ENCODE peak calls at places on chromosome 14, in five cellular contexts. One of them, this sample, is unnamed. For H3K27me3, the result is how much of the 10 kb centered on the place peaks cover.

GRCh38 chr14:104249092-104249491 is 110.7 kb downstream of the KIF26A start:
- DNase-seq in CD4-positive, CD25-positive, alpha-beta regulatory T cell: no peak
- DNase-seq in prostate gland: no peak
- DNase-seq in pancreas: no peak
- DNase-seq in CD4-positive, alpha-beta T cell: no peak
- DNase-seq in this sample: no peak

GRCh38 chr14:63981569-63981968 is 128.8 kb downstream of the SYNE2 start:
- DNase-seq in CD4-positive, CD25-positive, alpha-beta regulatory T cell: no peak
- DNase-seq in prostate gland: no peak
- DNase-seq in pancreas: no peak
- DNase-seq in CD4-positive, alpha-beta T cell: no peak
- DNase-seq in this sample: no peak

GRCh38 chr14:92026548-92027190 is 13.2 kb downstream of the TRIP11 start:
- DNase-seq in CD4-positive, CD25-positive, alpha-beta regulatory T cell: no peak
- DNase-seq in prostate gland: no peak
- DNase-seq in pancreas: no peak
- DNase-seq in CD4-positive, alpha-beta T cell: no peak
- DNase-seq in this sample: no peak

GRCh38 chr14:22407033-22407432 is 182.0 kb downstream of the DAD1 start:
- DNase-seq in CD4-positive, CD25-positive, alpha-beta regulatory T cell: no peak
- DNase-seq in prostate gland: no peak
- DNase-seq in pancreas: no peak
- DNase-seq in CD4-positive, alpha-beta T cell: no peak
- DNase-seq in this sample: no peak

GRCh38 chr14:100066984-100067383 is 1.8 kb downstream of the EVL start:
- DNase-seq in CD4-positive, CD25-positive, alpha-beta regulatory T cell: no peak
- DNase-seq in prostate gland: no peak
- DNase-seq in pancreas: no peak
- DNase-seq in CD4-positive, alpha-beta T cell: no peak
- DNase-seq in this sample: no peak

GRCh38 chr14:79229383-79229875 is 981.9 kb downstream of the DIO2 start:
- DNase-seq in CD4-positive, CD25-positive, alpha-beta regulatory T cell: no peak
- DNase-seq in prostate gland: no peak
- DNase-seq in pancreas: no peak
- DNase-seq in CD4-positive, alpha-beta T cell: no peak
- DNase-seq in this sample: no peak

GRCh38 chr14:101372894-101373640 is 188.2 kb upstream of the DIO3 start:
- DNase-seq in CD4-positive, CD25-positive, alpha-beta regulatory T cell: no peak
- DNase-seq in prostate gland: no peak
- DNase-seq in pancreas: no peak
- DNase-seq in CD4-positive, alpha-beta T cell: no peak
- DNase-seq in this sample: no peak

GRCh38 chr14:79278798-79279644 is 932.3 kb downstream of the DIO2 start:
- DNase-seq in CD4-positive, CD25-positive, alpha-beta regulatory T cell: no peak
- DNase-seq in prostate gland: peak
- DNase-seq in pancreas: peak
- DNase-seq in CD4-positive, alpha-beta T cell: no peak
- DNase-seq in this sample: peak

GRCh38 chr14:50039734-50040400 is 76.5 kb downstream of the VCPKMT start:
- DNase-seq in CD4-positive, CD25-positive, alpha-beta regulatory T cell: no peak
- DNase-seq in prostate gland: no peak
- DNase-seq in pancreas: no peak
- DNase-seq in CD4-positive, alpha-beta T cell: no peak
- DNase-seq in this sample: no peak

GRCh38 chr14:64943556-64943955 is 1.0 kb upstream of the GPX2 start:
- DNase-seq in CD4-positive, CD25-positive, alpha-beta regulatory T cell: no peak
- DNase-seq in prostate gland: no peak
- DNase-seq in pancreas: no peak
- DNase-seq in CD4-positive, alpha-beta T cell: no peak
- DNase-seq in this sample: no peak

GRCh38 chr14:68195126-68195525 is 375.5 kb downstream of the RAD51B start:
- DNase-seq in CD4-positive, CD25-positive, alpha-beta regulatory T cell: no peak
- DNase-seq in prostate gland: no peak
- DNase-seq in pancreas: no peak
- DNase-seq in CD4-positive, alpha-beta T cell: no peak
- DNase-seq in this sample: no peak

GRCh38 chr14:38808734-38809455 is 294.1 kb downstream of the SEC23A start:
- DNase-seq in CD4-positive, CD25-positive, alpha-beta regulatory T cell: no peak
- DNase-seq in prostate gland: no peak
- DNase-seq in pancreas: no peak
- DNase-seq in CD4-positive, alpha-beta T cell: no peak
- DNase-seq in this sample: no peak

GRCh38 chr14:77885363-77885762 is 85.5 kb downstream of the ADCK1 start:
- DNase-seq in CD4-positive, CD25-positive, alpha-beta regulatory T cell: no peak
- DNase-seq in prostate gland: no peak
- DNase-seq in pancreas: no peak
- DNase-seq in CD4-positive, alpha-beta T cell: no peak
- DNase-seq in this sample: no peak

GRCh38 chr14:98858561-98858960 is 413.4 kb downstream of the BCL11B start:
- DNase-seq in CD4-positive, CD25-positive, alpha-beta regulatory T cell: no peak
- DNase-seq in prostate gland: no peak
- DNase-seq in pancreas: no peak
- DNase-seq in CD4-positive, alpha-beta T cell: no peak
- DNase-seq in this sample: no peak

GRCh38 chr14:22099942-22100763 is 426.5 kb upstream of the OR4E1 start:
- DNase-seq in CD4-positive, CD25-positive, alpha-beta regulatory T cell: peak
- DNase-seq in prostate gland: peak
- DNase-seq in pancreas: peak
- DNase-seq in CD4-positive, alpha-beta T cell: peak
- DNase-seq in this sample: peak

GRCh38 chr14:78286210-78286609 is 116.0 kb downstream of the NRXN3 start:
- DNase-seq in CD4-positive, CD25-positive, alpha-beta regulatory T cell: no peak
- DNase-seq in prostate gland: no peak
- DNase-seq in pancreas: no peak
- DNase-seq in CD4-positive, alpha-beta T cell: no peak
- DNase-seq in this sample: no peak

GRCh38 chr14:101147848-101148247 is 244.3 kb upstream of the RTL1 start:
- DNase-seq in CD4-positive, CD25-positive, alpha-beta regulatory T cell: no peak
- DNase-seq in prostate gland: no peak
- DNase-seq in pancreas: no peak
- DNase-seq in CD4-positive, alpha-beta T cell: no peak
- DNase-seq in this sample: no peak

GRCh38 chr14:77145975-77146740 is 4.6 kb upstream of the ZDHHC22 start:
- DNase-seq in CD4-positive, CD25-positive, alpha-beta regulatory T cell: no peak
- DNase-seq in prostate gland: no peak
- DNase-seq in pancreas: no peak
- DNase-seq in CD4-positive, alpha-beta T cell: no peak
- DNase-seq in this sample: no peak

GRCh38 chr14:91889477-91890211 is 22.3 kb upstream of the TC2N start:
- DNase-seq in CD4-positive, CD25-positive, alpha-beta regulatory T cell: no peak
- DNase-seq in prostate gland: peak
- DNase-seq in pancreas: peak
- DNase-seq in CD4-positive, alpha-beta T cell: no peak
- DNase-seq in this sample: no peak

GRCh38 chr14:80387563-80387981 is 176.3 kb upstream of the DIO2 start:
- DNase-seq in CD4-positive, CD25-positive, alpha-beta regulatory T cell: no peak
- DNase-seq in prostate gland: no peak
- DNase-seq in pancreas: no peak
- DNase-seq in CD4-positive, alpha-beta T cell: no peak
- DNase-seq in this sample: no peak

GRCh38 chr14:49727171-49727570 is 34.3 kb downstream of the KLHDC1 start:
- DNase-seq in CD4-positive, CD25-positive, alpha-beta regulatory T cell: no peak
- DNase-seq in prostate gland: no peak
- DNase-seq in pancreas: no peak
- DNase-seq in CD4-positive, alpha-beta T cell: no peak
- DNase-seq in this sample: no peak

GRCh38 chr14:104388631-104389325 is 190.8 kb upstream of the C14orf180 start:
- DNase-seq in CD4-positive, CD25-positive, alpha-beta regulatory T cell: no peak
- DNase-seq in prostate gland: no peak
- DNase-seq in pancreas: no peak
- DNase-seq in CD4-positive, alpha-beta T cell: no peak
- DNase-seq in this sample: peak

GRCh38 chr14:105487986-105488777 is 1.5 kb downstream of the CRIP1 start:
- DNase-seq in CD4-positive, CD25-positive, alpha-beta regulatory T cell: no peak
- DNase-seq in prostate gland: no peak
- DNase-seq in pancreas: peak
- DNase-seq in CD4-positive, alpha-beta T cell: peak
- DNase-seq in this sample: no peak

GRCh38 chr14:44700184-44700583 is 193.1 kb upstream of the FSCB start:
- DNase-seq in CD4-positive, CD25-positive, alpha-beta regulatory T cell: no peak
- DNase-seq in prostate gland: no peak
- DNase-seq in pancreas: no peak
- DNase-seq in CD4-positive, alpha-beta T cell: no peak
- DNase-seq in this sample: no peak

GRCh38 chr14:101781240-101782061 is 19.9 kb downstream of the PPP2R5C start:
- DNase-seq in CD4-positive, CD25-positive, alpha-beta regulatory T cell: no peak
- DNase-seq in prostate gland: no peak
- DNase-seq in pancreas: no peak
- DNase-seq in CD4-positive, alpha-beta T cell: peak
- DNase-seq in this sample: no peak

GRCh38 chr14:60003991-60004390 is 84.0 kb downstream of the LRRC9 start:
- DNase-seq in CD4-positive, CD25-positive, alpha-beta regulatory T cell: no peak
- DNase-seq in prostate gland: no peak
- DNase-seq in pancreas: no peak
- DNase-seq in CD4-positive, alpha-beta T cell: no peak
- DNase-seq in this sample: no peak

GRCh38 chr14:87178277-87178676 is 814.7 kb downstream of the GALC start:
- DNase-seq in CD4-positive, CD25-positive, alpha-beta regulatory T cell: no peak
- DNase-seq in prostate gland: no peak
- DNase-seq in pancreas: no peak
- DNase-seq in CD4-positive, alpha-beta T cell: no peak
- DNase-seq in this sample: no peak
- H3K27ac ChIP-seq in CD4-positive, CD25-positive, alpha-beta regulatory T cell: no peak
- H3K27ac ChIP-seq in prostate gland: no peak
- H3K27ac ChIP-seq in pancreas: no peak
- H3K27ac ChIP-seq in CD4-positive, alpha-beta T cell: no peak
- H3K27ac ChIP-seq in this sample: no peak

DNA sequence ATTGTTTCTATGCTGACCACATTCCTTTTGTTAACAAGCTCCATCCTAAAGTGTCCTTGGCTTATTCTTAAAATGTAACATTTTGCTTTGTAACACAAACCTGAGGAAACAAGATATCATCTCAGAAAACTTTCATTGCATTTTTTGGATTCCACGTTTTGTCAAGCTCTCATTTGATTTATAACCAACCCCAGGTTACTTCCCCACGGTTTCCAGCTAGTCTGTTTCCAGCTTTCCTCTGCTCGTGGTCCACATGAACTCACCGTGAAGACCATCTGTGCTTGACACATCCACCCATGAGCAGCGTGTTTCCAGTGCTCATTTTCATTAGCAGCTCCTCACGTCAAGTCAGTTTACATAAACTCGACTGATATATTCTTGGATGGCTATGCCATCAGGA is 6.4 kb upstream of the NKX2-8 start:
- DNase-seq in CD4-positive, CD25-positive, alpha-beta regulatory T cell: no peak
- DNase-seq in prostate gland: no peak
- DNase-seq in pancreas: no peak
- DNase-seq in CD4-positive, alpha-beta T cell: no peak
- DNase-seq in this sample: no peak
- H3K27me3 ChIP-seq in CD4-positive, CD25-positive, alpha-beta regulatory T cell: under half
- H3K27me3 ChIP-seq in prostate gland: under half
- H3K27me3 ChIP-seq in pancreas: under half
- H3K27me3 ChIP-seq in CD4-positive, alpha-beta T cell: half or more
- H3K27me3 ChIP-seq in this sample: under half

DNA sequence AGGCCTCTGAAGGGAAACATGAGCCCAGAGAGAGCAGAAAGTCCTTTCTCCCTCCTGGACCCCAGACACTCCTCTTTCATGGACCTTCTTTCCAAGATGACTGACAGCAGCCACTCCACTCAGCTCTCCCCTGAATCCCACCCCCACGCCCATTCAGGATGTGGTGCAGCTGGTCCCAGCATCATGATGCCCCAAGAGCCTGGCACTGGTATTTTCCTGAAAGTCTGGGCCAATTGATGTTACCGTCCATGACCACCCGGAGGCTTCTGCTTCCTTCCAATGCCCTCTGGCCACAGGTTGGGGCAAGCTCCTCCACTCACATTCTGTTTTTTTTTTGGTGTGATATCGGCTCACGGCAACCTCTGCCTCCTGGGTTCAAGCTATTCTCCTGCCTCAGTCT is 112.6 kb downstream of the CALM1 start:
- DNase-seq in CD4-positive, CD25-positive, alpha-beta regulatory T cell: no peak
- DNase-seq in prostate gland: no peak
- DNase-seq in pancreas: no peak
- DNase-seq in CD4-positive, alpha-beta T cell: no peak
- DNase-seq in this sample: no peak
- H3K27ac ChIP-seq in CD4-positive, CD25-positive, alpha-beta regulatory T cell: no peak
- H3K27ac ChIP-seq in prostate gland: peak
- H3K27ac ChIP-seq in pancreas: peak
- H3K27ac ChIP-seq in CD4-positive, alpha-beta T cell: no peak
- H3K27ac ChIP-seq in this sample: peak

GRCh38 chr14:94180655-94181271 is 6.6 kb downstream of the PPP4R4 start:
- DNase-seq in CD4-positive, CD25-positive, alpha-beta regulatory T cell: no peak
- DNase-seq in prostate gland: no peak
- DNase-seq in pancreas: no peak
- DNase-seq in CD4-positive, alpha-beta T cell: no peak
- DNase-seq in this sample: no peak
- H3K27me3 ChIP-seq in CD4-positive, CD25-positive, alpha-beta regulatory T cell: under half
- H3K27me3 ChIP-seq in prostate gland: under half
- H3K27me3 ChIP-seq in pancreas: under half
- H3K27me3 ChIP-seq in CD4-positive, alpha-beta T cell: under half
- H3K27me3 ChIP-seq in this sample: under half

GRCh38 chr14:53401646-53402045 is 248.5 kb upstream of the DDHD1 start:
- DNase-seq in CD4-positive, CD25-positive, alpha-beta regulatory T cell: no peak
- DNase-seq in prostate gland: no peak
- DNase-seq in pancreas: no peak
- DNase-seq in CD4-positive, alpha-beta T cell: no peak
- DNase-seq in this sample: no peak

DNA sequence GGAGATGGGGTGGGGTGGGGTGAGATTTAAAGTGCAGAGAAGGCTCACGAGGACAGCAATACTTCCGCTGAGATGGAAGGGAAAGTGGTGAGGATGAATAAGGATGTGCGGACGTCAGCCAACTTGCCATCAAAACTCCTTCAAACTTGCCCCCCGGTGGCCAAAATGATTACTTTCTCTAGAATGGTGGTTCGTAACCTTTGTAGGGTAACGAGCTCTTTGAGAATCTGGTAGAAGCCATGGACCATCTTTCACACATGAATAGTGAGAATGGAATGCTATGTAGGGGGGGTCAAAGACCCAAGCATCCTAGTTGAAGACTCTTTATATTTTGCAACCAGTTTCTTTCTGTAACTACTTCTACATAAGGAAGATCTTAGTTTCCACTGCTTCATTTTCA is 245.9 kb upstream of the DDHD1 start:
- DNase-seq in CD4-positive, CD25-positive, alpha-beta regulatory T cell: no peak
- DNase-seq in prostate gland: no peak
- DNase-seq in pancreas: no peak
- DNase-seq in CD4-positive, alpha-beta T cell: no peak
- DNase-seq in this sample: no peak
- H3K27ac ChIP-seq in CD4-positive, CD25-positive, alpha-beta regulatory T cell: no peak
- H3K27ac ChIP-seq in prostate gland: no peak
- H3K27ac ChIP-seq in pancreas: no peak
- H3K27ac ChIP-seq in CD4-positive, alpha-beta T cell: no peak
- H3K27ac ChIP-seq in this sample: no peak